ENCODE peak calls at places on chromosomes 7 and 10, in four cellular contexts. E is cardiac fibroblast, A is COR-L47, V is AG08396. Y is an unnamed sample.
A peak's percentile ranks its signal among the peaks of the same experiment; 100 is the strongest.

GRCh38 chr10:132094581-132095234 is 29.0 kb downstream of the JAKMIP3 start:
- DNase-seq in E (no peak), A (peak; percentile 87), V (no peak), Y (no peak)

GRCh38 chr10:88991900-88992237 is 1.3 kb downstream of the FAS start:
- DNase-seq in E (peak; percentile 65), A (no peak), V (peak; percentile 38), Y (no peak)

GRCh38 chr7:121480058-121480457 is 84.0 kb upstream of the FAM3C start:
- DNase-seq in E (no peak), A (no peak), V (no peak), Y (no peak)

GRCh38 chr10:84224411-84225028 is 824 bp downstream of the LRIT2 start:
- DNase-seq in E (no peak), A (no peak), V (no peak), Y (no peak)

GRCh38 chr10:124741281-124741921 is 2.8 kb downstream of the FAM53B start:
- DNase-seq in E (peak; percentile 81), A (peak; percentile 29), V (peak; percentile 85), Y (peak; percentile 23)

GRCh38 chr7:106009511-106010226 is 46.6 kb downstream of the CDHR3 start:
- DNase-seq in E (peak; percentile 95), A (peak; percentile 72), V (peak; percentile 96), Y (peak; percentile 80)

GRCh38 chr10:1410469-1411395 is 326.6 kb downstream of the ADARB2 start:
- DNase-seq in E (no peak), A (no peak), V (no peak), Y (no peak)

GRCh38 chr10:4355346-4355745 is 470.7 kb upstream of the AKR1E2 start:
- DNase-seq in E (no peak), A (no peak), V (no peak), Y (no peak)

GRCh38 chr10:110610308-110610774 is 33.8 kb upstream of the RBM20 start:
- DNase-seq in E (peak; percentile 62), A (peak; percentile 21), V (peak; percentile 60), Y (peak; percentile 31)

GRCh38 chr10:113261130-113261529 is 291.7 kb upstream of the HABP2 start:
- DNase-seq in E (no peak), A (no peak), V (no peak), Y (no peak)

GRCh38 chr7:157278167-157278790 is 58.5 kb upstream of the DNAJB6 start:
- DNase-seq in E (no peak), A (no peak), V (no peak), Y (no peak)

GRCh38 chr7:72325561-72325960 is 86.6 kb downstream of the CALN1 start:
- DNase-seq in E (no peak), A (no peak), V (no peak), Y (no peak)

GRCh38 chr10:116849271-116850057 is at the start of gene ENO4:
- DNase-seq in E (peak; percentile 56), A (peak; percentile 62), V (peak; percentile 84), Y (peak; percentile 48)

GRCh38 chr7:44709011-44709915 is 39.4 kb upstream of the ZMIZ2 start:
- DNase-seq in E (no peak), A (no peak), V (no peak), Y (no peak)

GRCh38 chr10:118362103-118362502 is 20.0 kb upstream of the FAM204A start:
- DNase-seq in E (no peak), A (no peak), V (no peak), Y (no peak)

GRCh38 chr10:7787150-7787856 is 490 bp downstream of the KIN start:
- DNase-seq in E (peak; percentile 35), A (no peak), V (peak; percentile 41), Y (no peak)

GRCh38 chr7:73885975-73886798 is 25.2 kb downstream of the TMEM270 start:
- DNase-seq in E (peak; percentile 61), A (no peak), V (peak; percentile 66), Y (no peak)

GRCh38 chr10:11612004-11613001 is 853 bp upstream of the USP6NL start:
- DNase-seq in E (peak; percentile 18), A (no peak), V (no peak), Y (no peak)

GRCh38 chr7:22094413-22095304 is 149.0 kb upstream of the CDCA7L start:
- DNase-seq in E (peak; percentile 43), A (no peak), V (peak; percentile 59), Y (no peak)

GRCh38 chr7:84372155-84372621 is 177.6 kb upstream of the SEMA3A start:
- DNase-seq in E (peak; percentile 87), A (no peak), V (peak; percentile 32), Y (peak; percentile 2)

GRCh38 chr10:100345570-100346330 is 1.3 kb upstream of the SCD start:
- DNase-seq in E (peak; percentile 91), A (no peak), V (peak; percentile 71), Y (no peak)

GRCh38 chr10:18185621-18186020 is 45.4 kb downstream of the CACNB2 start:
- DNase-seq in E (no peak), A (no peak), V (no peak), Y (no peak)

GRCh38 chr10:47264797-47265281 is 35.2 kb upstream of the GDF10 start:
- DNase-seq in E (no peak), A (no peak), V (no peak), Y (no peak)

GRCh38 chr10:85194685-85195084 is 866.3 kb downstream of the CCSER2 start:
- DNase-seq in E (no peak), A (no peak), V (no peak), Y (no peak)

GRCh38 chr10:112565434-112566053 is 118.5 kb downstream of the VTI1A start:
- DNase-seq in E (peak; percentile 84), A (peak; percentile 9), V (peak; percentile 48), Y (peak; percentile 25)

GRCh38 chr10:59708816-59709471 is 706 bp downstream of the SLC16A9 start:
- DNase-seq in E (peak; percentile 9), A (peak; percentile 30), V (peak; percentile 12), Y (no peak)

GRCh38 chr10:25766687-25767221 is 167.3 kb upstream of the MYO3A start:
- DNase-seq in E (no peak), A (no peak), V (no peak), Y (no peak)

GRCh38 chr7:82442492-82443043 is 1.0 kb downstream of the CACNA2D1 start:
- DNase-seq in E (peak; percentile 36), A (peak; percentile 36), V (peak; percentile 34), Y (no peak)

GRCh38 chr10:77716943-77717735 is 79.5 kb upstream of the KCNMA1 start:
- DNase-seq in E (no peak), A (no peak), V (no peak), Y (no peak)

GRCh38 chr10:109939253-109939961 is 16.1 kb upstream of the XPNPEP1 start:
- DNase-seq in E (peak; percentile 28), A (no peak), V (no peak), Y (no peak)

GRCh38 chr7:151412318-151412717 is 2.5 kb upstream of the WDR86 start:
- DNase-seq in E (no peak), A (no peak), V (no peak), Y (no peak)

GRCh38 chr10:14184841-14185500 is 145.8 kb downstream of the FRMD4A start:
- DNase-seq in E (peak; percentile 52), A (no peak), V (no peak), Y (no peak)

GRCh38 chr7:45026984-45027773 is 27.2 kb downstream of the CCM2 start:
- DNase-seq in E (peak; percentile 35), A (no peak), V (peak; percentile 41), Y (no peak)

GRCh38 chr7:418636-419280 is 100.9 kb downstream of the PDGFA start:
- DNase-seq in E (no peak), A (no peak), V (no peak), Y (no peak)

GRCh38 chr7:24343614-24344013 is 59.6 kb downstream of the NPY start:
- DNase-seq in E (no peak), A (no peak), V (no peak), Y (no peak)

GRCh38 chr10:105974803-105975456 is 1189.6 kb downstream of the SORCS1 start:
- DNase-seq in E (peak; percentile 60), A (no peak), V (no peak), Y (peak; percentile 1)

GRCh38 chr10:99740933-99741559 is 9.0 kb downstream of the CUTC start:
- DNase-seq in E (peak; percentile 32), A (no peak), V (no peak), Y (no peak)

GRCh38 chr7:17640730-17641377 is 299.4 kb downstream of the SNX13 start:
- DNase-seq in E (peak; percentile 73), A (peak; percentile 23), V (no peak), Y (no peak)

Y was measured in NCI-H446 treated with DMSO at 0.1 percent for 48 hours.